ENCODE peak calls at places on chromosomes 4 and X, in six cellular contexts. Q, D, H, K, A and U are unnamed samples.

GRCh38 chr4:73704314-73705055 is 35.9 kb upstream of the CXCL8 start:
- DNase-seq in Q (peak; percentile 99), D (no peak), H (no peak), K (peak; percentile 99), A (peak; percentile 100), U (peak; percentile 78)

GRCh38 chr4:128590034-128590740 is 219.3 kb upstream of the JADE1 start:
- DNase-seq in Q (no peak), D (no peak), H (no peak), K (no peak), A (no peak), U (no peak)

GRCh38 chr4:27278615-27279014 is 418.0 kb downstream of the STIM2 start:
- DNase-seq in Q (peak; percentile 2), D (peak; percentile 68), H (peak; percentile 81), K (no peak), A (peak; percentile 48), U (peak; percentile 34)

GRCh38 chr4:108433832-108434231 is 186.5 kb upstream of the RPL34 start:
- DNase-seq in Q (peak; percentile 53), D (no peak), H (no peak), K (no peak), A (peak; percentile 34), U (no peak)

GRCh38 chr4:76738081-76738931 is 159.6 kb downstream of the SOWAHB start:
- DNase-seq in Q (no peak), D (no peak), H (no peak), K (peak; percentile 14), A (no peak), U (no peak)

GRCh38 chrX:50812995-50813842 is 775 bp downstream of the SHROOM4 start:
- DNase-seq in Q (peak; percentile 38), D (peak; percentile 43), H (peak; percentile 55), K (peak; percentile 57), A (peak; percentile 5), U (no peak)

GRCh38 chr4:105822061-105822460 is 73.2 kb upstream of the NPNT start:
- DNase-seq in Q (no peak), D (no peak), H (no peak), K (no peak), A (no peak), U (no peak)

GRCh38 chr4:99506781-99507180 is 4.0 kb upstream of the C4orf17 start:
- DNase-seq in Q (no peak), D (no peak), H (no peak), K (no peak), A (peak; percentile 4), U (no peak)

GRCh38 chrX:103440621-103441020 is 64.3 kb downstream of the BEX3 start:
- DNase-seq in Q (no peak), D (no peak), H (no peak), K (no peak), A (no peak), U (no peak)

GRCh38 chr4:54395013-54395527 is 166.0 kb downstream of the PDGFRA start:
- DNase-seq in Q (no peak), D (no peak), H (no peak), K (no peak), A (no peak), U (no peak)

GRCh38 chr4:8646296-8647093 is 53.9 kb downstream of the CPZ start:
- DNase-seq in Q (no peak), D (no peak), H (peak; percentile 78), K (no peak), A (no peak), U (no peak)

GRCh38 chrX:117645639-117646038 is 471.0 kb downstream of the KLHL13 start:
- DNase-seq in Q (no peak), D (no peak), H (no peak), K (no peak), A (no peak), U (no peak)

GRCh38 chr4:67162692-67163091 is 382.6 kb downstream of the CENPC start:
- DNase-seq in Q (no peak), D (no peak), H (no peak), K (no peak), A (no peak), U (no peak)

GRCh38 chr4:113837397-113837796 is 75.9 kb upstream of the CAMK2D start:
- DNase-seq in Q (peak; percentile 86), D (no peak), H (no peak), K (peak; percentile 51), A (peak; percentile 70), U (peak; percentile 64)

GRCh38 chr4:168318266-168318895 is at the start of gene DDX60:
- DNase-seq in Q (peak; percentile 91), D (peak; percentile 64), H (peak; percentile 67), K (peak; percentile 75), A (peak; percentile 74), U (peak; percentile 69)

GRCh38 chr4:101682946-101683345 is 107.6 kb upstream of the BANK1 start:
- DNase-seq in Q (no peak), D (no peak), H (no peak), K (no peak), A (no peak), U (no peak)

GRCh38 chrX:107551546-107551945 is 76.8 kb upstream of the PRPS1 start:
- DNase-seq in Q (no peak), D (no peak), H (no peak), K (no peak), A (no peak), U (no peak)

GRCh38 chr4:59094505-59094904 is 1984.3 kb upstream of the IGFBP7 start:
- DNase-seq in Q (no peak), D (no peak), H (peak; percentile 11), K (no peak), A (peak; percentile 10), U (no peak)

GRCh38 chr4:41670982-41671381 is 77.5 kb downstream of the PHOX2B start:
- DNase-seq in Q (no peak), D (no peak), H (no peak), K (no peak), A (no peak), U (no peak)

GRCh38 chr4:163875327-163875726 is 380.8 kb downstream of the TMA16 start:
- DNase-seq in Q (peak; percentile 69), D (no peak), H (no peak), K (no peak), A (no peak), U (peak; percentile 60)

GRCh38 chr4:28686618-28687017 is 1826.0 kb downstream of the STIM2 start:
- DNase-seq in Q (peak; percentile 45), D (peak; percentile 68), H (peak; percentile 63), K (peak; percentile 2), A (peak; percentile 60), U (no peak)

GRCh38 chr4:158259955-158260575 is 49.8 kb downstream of the TMEM144 start:
- DNase-seq in Q (peak; percentile 11), D (peak; percentile 28), H (peak; percentile 40), K (peak; percentile 53), A (peak; percentile 70), U (no peak)

GRCh38 chr4:32340591-32340990 is 1620.4 kb downstream of the PCDH7 start:
- DNase-seq in Q (no peak), D (no peak), H (no peak), K (no peak), A (peak; percentile 31), U (no peak)
- TF ChIP-seq CTCF in Q (no peak), D (no peak), H (peak; percentile 11), K (no peak), A (peak; percentile 49), U (no peak)

GRCh38 chr4:16867827-16868226 is 30.6 kb downstream of the LDB2 start:
- DNase-seq in Q (no peak), D (no peak), H (no peak), K (no peak), A (no peak), U (no peak)

GRCh38 chr4:16865209-16865896 is 33.1 kb downstream of the LDB2 start:
- DNase-seq in Q (no peak), D (no peak), H (peak; percentile 72), K (peak; percentile 56), A (no peak), U (no peak)

GRCh38 chr4:16866974-16867373 is 31.5 kb downstream of the LDB2 start:
- DNase-seq in Q (no peak), D (no peak), H (no peak), K (no peak), A (no peak), U (no peak)

GRCh38 chr4:16864199-16864598 is 34.2 kb downstream of the LDB2 start:
- DNase-seq in Q (no peak), D (no peak), H (no peak), K (peak; percentile 47), A (no peak), U (no peak)

GRCh38 chr4:16865897-16866283 is 32.6 kb downstream of the LDB2 start:
- DNase-seq in Q (no peak), D (no peak), H (no peak), K (peak; percentile 80), A (no peak), U (no peak)
- H3K27ac ChIP-seq in Q (no peak overlapping the region), D (no peak overlapping the region), H (no peak overlapping the region), K (peak overlapping the region; percentile 64), A (no peak overlapping the region), U (no peak overlapping the region)

DNA sequence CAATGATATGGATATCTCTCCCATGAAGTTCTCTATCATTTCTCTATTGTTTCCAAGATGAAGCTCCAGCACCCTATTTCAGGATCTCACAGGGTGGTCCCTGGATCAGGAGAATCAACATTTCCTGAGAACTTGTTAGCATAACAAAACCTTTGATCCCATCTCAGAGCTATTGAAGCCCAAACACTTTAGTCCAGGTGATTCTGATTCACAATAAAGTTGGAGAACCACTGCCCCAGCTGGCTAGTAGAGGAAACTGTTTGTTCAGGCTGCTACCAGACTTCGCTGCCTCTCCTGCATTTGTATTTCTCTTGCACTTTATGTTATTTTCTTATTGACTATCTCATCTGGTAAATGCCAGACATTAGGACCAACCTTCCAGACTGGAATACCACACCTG is 65.4 kb downstream of the CEP44 start:
- DNase-seq in Q (no peak), D (no peak), H (no peak), K (no peak), A (no peak), U (no peak)
- TF ChIP-seq CTCF in Q (peak; percentile 7), D (no peak), H (no peak), K (no peak), A (peak; percentile 13), U (no peak)

GRCh38 chr4:7158991-7159390 is 33.3 kb upstream of the SORCS2 start:
- DNase-seq in Q (no peak), D (no peak), H (no peak), K (no peak), A (no peak), U (no peak)

GRCh38 chr4:7159923-7160322 is 32.4 kb upstream of the SORCS2 start:
- DNase-seq in Q (no peak), D (no peak), H (no peak), K (no peak), A (no peak), U (no peak)

GRCh38 chr4:7160439-7160838 is 31.9 kb upstream of the SORCS2 start:
- DNase-seq in Q (no peak), D (no peak), H (no peak), K (no peak), A (no peak), U (no peak)

GRCh38 chr4:7161721-7162214 is 30.6 kb upstream of the SORCS2 start:
- DNase-seq in Q (no peak), D (no peak), H (no peak), K (no peak), A (no peak), U (no peak)

DNA sequence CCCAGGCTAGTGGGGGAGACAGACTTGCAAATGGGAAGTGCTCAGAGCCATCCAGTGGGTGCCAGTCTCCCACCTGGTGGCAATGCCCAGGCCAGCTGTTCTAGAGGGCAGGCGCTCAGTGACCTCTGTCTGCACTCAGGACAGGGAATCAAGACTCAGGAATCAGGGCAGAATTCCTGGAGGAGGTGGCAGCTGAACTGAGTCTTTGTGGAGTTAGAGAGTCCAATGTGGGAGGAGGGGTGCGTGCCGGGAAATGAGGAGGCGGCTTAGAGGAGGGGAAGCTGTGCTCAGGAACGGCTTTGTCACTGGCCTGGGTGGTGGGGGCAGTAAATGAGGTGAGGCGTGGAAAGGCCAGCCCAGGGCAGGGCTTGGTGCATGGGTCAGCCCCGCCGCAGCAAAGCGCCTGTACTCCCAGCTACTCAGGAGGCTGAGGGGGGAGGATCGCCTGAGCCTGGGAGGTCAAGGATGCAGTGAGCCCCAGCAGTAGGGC is 31.3 kb upstream of the SORCS2 start:
- DNase-seq in Q (no peak), D (no peak), H (peak; percentile 23), K (no peak), A (no peak), U (no peak)
- H3K27ac ChIP-seq in Q (no peak overlapping the region), D (no peak overlapping the region), H (no peak overlapping the region), K (no peak overlapping the region), A (no peak overlapping the region), U (no peak overlapping the region)